ENCODE peak calls at places on chromosomes 4 and X, in ten cellular contexts. A is pons; C is NCI-H1092 treated with DMSO at 0.1 percent for 48 hours; H is AG04450; M is activated CD8-positive, alpha-beta memory T cell treated with anti-CD3 and anti-CD28 coated beads for 48 hours; R is caudate nucleus; B is activated T-cell treated with anti-CD3 and anti-CD28 coated beads for 1 hour; I is NCI-H2029; G is CD8-positive, alpha-beta memory T cell; F is LNCaP clone FGC. K is an unnamed sample.

GRCh38 chrX:108641589-108642272 is 94.6 kb downstream of the IRS4 start:
- DNase-seq in I (no peak), F (no peak), B (no peak), H (no peak), C (no peak), R (no peak), A (no peak), M (no peak), G (no peak), K (no peak)

GRCh38 chr4:16297003-16297402 is 70.7 kb upstream of the TAPT1 start:
- DNase-seq in F (no peak), I (no peak), H (no peak), R (no peak), B (no peak), A (no peak), M (no peak), C (no peak), G (no peak), K (no peak)

GRCh38 chr4:98905834-98906233 is 23.1 kb downstream of the EIF4E start:
- DNase-seq in A (no peak), I (no peak), G (no peak), M (no peak), R (no peak), C (no peak), B (no peak), H (no peak), F (no peak), K (no peak)

GRCh38 chr4:154184238-154184637 is 307.4 kb downstream of the DCHS2 start:
- DNase-seq in A (no peak), R (no peak), B (no peak), C (no peak), I (no peak), H (no peak), G (no peak), M (no peak), F (no peak), K (no peak)

GRCh38 chrX:130340271-130340670 is 552 bp downstream of the SLC25A14 start:
- DNase-seq in C (no peak), B (no peak), A (no peak), M (no peak), I (no peak), F (no peak), R (no peak), H (no peak), G (no peak), K (no peak)

GRCh38 chrX:37349131-37350033 is at the start of gene PRRG1:
- DNase-seq in C (peak), F (peak), R (peak), M (no peak), G (no peak), H (peak), I (peak), B (no peak), A (peak), K (peak)

GRCh38 chrX:68830486-68831404 is 1.9 kb downstream of the EFNB1 start:
- DNase-seq in H (no peak), A (no peak), R (no peak), M (no peak), G (no peak), B (no peak), F (no peak), I (no peak), C (peak), K (no peak)

GRCh38 chr4:128502818-128503527 is 215.4 kb upstream of the PGRMC2 start:
- DNase-seq in G (no peak), I (no peak), A (no peak), M (no peak), B (no peak), F (no peak), C (no peak), H (no peak), R (no peak), K (no peak)

GRCh38 chrX:150581093-150581775 is 12.8 kb downstream of the MTM1 start:
- DNase-seq in I (no peak), B (no peak), G (no peak), A (no peak), R (no peak), M (no peak), C (no peak), H (peak), F (no peak), K (no peak)

GRCh38 chrX:54639018-54639345 is 109.0 kb downstream of the GNL3L start:
- DNase-seq in I (no peak), M (no peak), R (no peak), F (no peak), H (no peak), B (no peak), C (no peak), A (no peak), G (no peak), K (no peak)

GRCh38 chr4:51843309-51844156 is 580 bp downstream of the DCUN1D4 start:
- DNase-seq in C (peak), R (peak), M (peak), F (no peak), H (no peak), A (peak), I (no peak), G (peak), B (peak), K (peak)

GRCh38 chrX:22575161-22575845 is 302.6 kb downstream of the CBLL2 start:
- DNase-seq in F (no peak), G (no peak), H (no peak), B (no peak), R (no peak), I (no peak), M (no peak), C (no peak), A (no peak), K (no peak)

GRCh38 chrX:147891886-147892285 is 19.8 kb upstream of the FMR1 start:
- DNase-seq in C (no peak), M (no peak), H (no peak), I (no peak), R (no peak), A (no peak), B (no peak), F (no peak), G (no peak), K (no peak)

GRCh38 chr4:151014521-151015457 is at the start of gene LRBA:
- DNase-seq in A (peak), R (peak), M (peak), H (no peak), F (peak), C (peak), G (peak), I (peak), B (peak), K (peak)

GRCh38 chr4:156594619-156595018 is 377.0 kb downstream of the PDGFC start:
- DNase-seq in B (no peak), C (no peak), H (no peak), F (no peak), M (no peak), A (peak), G (no peak), I (peak), R (no peak), K (no peak)

GRCh38 chrX:40155617-40156471 is 58.1 kb upstream of the BCOR start:
- DNase-seq in H (no peak), F (no peak), M (no peak), B (no peak), C (peak), I (no peak), A (no peak), R (no peak), G (peak), K (no peak)

GRCh38 chr4:11426003-11426402 is 2.7 kb downstream of the HS3ST1 start:
- DNase-seq in F (no peak), B (no peak), M (no peak), A (no peak), G (no peak), R (no peak), H (no peak), C (no peak), I (no peak), K (no peak)

GRCh38 chrX:11100281-11101035 is 10.7 kb upstream of the HCCS start:
- DNase-seq in B (no peak), A (peak), C (peak), M (no peak), H (peak), G (no peak), R (peak), I (no peak), F (peak), K (peak)

GRCh38 chr4:57182132-57182874 is 72.1 kb upstream of the IGFBP7 start:
- DNase-seq in M (no peak), B (no peak), F (no peak), H (no peak), C (peak), R (peak), G (no peak), A (peak), I (peak), K (no peak)

K was measured in ascending aorta.